ENCODE peak calls at places on chromosomes 4 and X, in seven cellular contexts. C is lower leg skin; I is CD4-positive, CD25-positive, alpha-beta regulatory T cell; H is NCI-H1092 treated with DMSO at 0.1 percent for 48 hours; K is activated CD4-positive, CD25-positive, alpha-beta regulatory T cell; B is hepatic stellate cell; D is stimulated activated CD4-positive, alpha-beta T cell treated with anti-CD3 and anti-CD28 coated beads, Interleukin-4, amount 100 ng/mL, for 48 hours. P is an unnamed sample.

GRCh38 chr4:102575369-102576129 is 74.4 kb downstream of the NFKB1 start:
- DNase-seq in C (no peak), K (no peak), B (no peak), D (no peak), H (no peak), I (no peak), P (no peak)

GRCh38 chr4:907691-908437 is 24.3 kb downstream of the GAK start:
- DNase-seq in C (no peak), B (no peak), I (no peak), D (no peak), H (no peak), K (no peak), P (no peak)

GRCh38 chr4:19195696-19196095 is 1056.0 kb upstream of the SLIT2 start:
- DNase-seq in C (no peak), D (no peak), B (no peak), I (no peak), K (no peak), H (no peak), P (peak)

GRCh38 chrX:11688201-11688600 is 22.5 kb upstream of the ARHGAP6 start:
- DNase-seq in K (no peak), C (no peak), H (no peak), B (no peak), I (no peak), D (no peak), P (no peak)

GRCh38 chrX:19715711-19716638 is 171.4 kb downstream of the SH3KBP1 start:
- DNase-seq in D (no peak), C (no peak), H (peak), I (peak), B (no peak), K (no peak), P (no peak)

GRCh38 chr4:2049381-2049780 is 9.7 kb upstream of the NAT8L start:
- DNase-seq in B (no peak), D (no peak), K (no peak), I (no peak), C (no peak), H (no peak), P (no peak)

GRCh38 chr4:39975488-39976089 is 2.1 kb downstream of the PDS5A start:
- DNase-seq in D (no peak), K (no peak), B (no peak), I (no peak), H (no peak), C (no peak), P (no peak)

GRCh38 chrX:41209853-41210252 is 124.1 kb upstream of the DDX3X start:
- DNase-seq in K (no peak), C (no peak), H (no peak), I (no peak), D (no peak), B (no peak), P (no peak)